ENCODE peak calls at places on chromosomes 1 and 21, in nine cellular contexts. V, J, P, D, N, Q, B, Z and C are unnamed samples.

GRCh38 chr21:45818904-45819285 is 162.7 kb upstream of the COL6A1 start:
- DNase-seq in V (no peak), J (peak; percentile 91), P (peak; percentile 84), D (no peak), N (no peak), Q (no peak), B (peak; percentile 86), Z (no peak), C (peak; percentile 65)

GRCh38 chr1:118101445-118101844 is 83.6 kb downstream of the SPAG17 start:
- DNase-seq in V (no peak), J (peak; percentile 4), P (no peak), D (no peak), N (no peak), Q (no peak), B (peak; percentile 72), Z (no peak), C (no peak)

GRCh38 chr1:227892930-227893695 is 54.6 kb downstream of the WNT9A start:
- DNase-seq in V (peak; percentile 74), J (no peak), P (no peak), D (no peak), N (peak; percentile 6), Q (no peak), B (no peak), Z (peak; percentile 73), C (no peak)

GRCh38 chr1:231973840-231974239 is 347.2 kb downstream of the DISC1 start:
- DNase-seq in V (no peak), J (peak; percentile 16), P (peak; percentile 16), D (no peak), N (no peak), Q (no peak), B (peak; percentile 65), Z (no peak), C (no peak)

GRCh38 chr1:166918618-166919017 is 42.6 kb upstream of the TADA1 start:
- DNase-seq in V (no peak), J (no peak), P (no peak), D (no peak), N (no peak), Q (no peak), B (no peak), Z (no peak), C (no peak)

GRCh38 chr1:89603651-89604413 is 29.1 kb upstream of the LRRC8C start:
- DNase-seq in V (no peak), J (no peak), P (peak; percentile 62), D (no peak), N (no peak), Q (no peak), B (peak; percentile 69), Z (no peak), C (peak; percentile 65)

GRCh38 chr1:51433269-51433971 is 85.6 kb downstream of the EPS15 start:
- DNase-seq in V (no peak), J (no peak), P (no peak), D (peak; percentile 34), N (no peak), Q (no peak), B (no peak), Z (no peak), C (peak; percentile 46)

GRCh38 chr1:240190881-240191385 is 99.2 kb downstream of the FMN2 start:
- DNase-seq in V (no peak), J (peak; percentile 99), P (peak; percentile 100), D (peak; percentile 47), N (no peak), Q (no peak), B (peak; percentile 100), Z (no peak), C (peak; percentile 86)

GRCh38 chr1:30664103-30664755 is 59.2 kb downstream of the MATN1 start:
- DNase-seq in V (peak; percentile 63), J (no peak), P (no peak), D (no peak), N (no peak), Q (no peak), B (no peak), Z (no peak), C (no peak)

GRCh38 chr1:36150296-36151132 is 1.2 kb upstream of the TRAPPC3 start:
- DNase-seq in V (peak; percentile 97), J (peak; percentile 97), P (peak; percentile 95), D (peak; percentile 87), N (peak; percentile 98), Q (peak; percentile 92), B (peak; percentile 97), Z (peak; percentile 96), C (peak; percentile 96)

GRCh38 chr1:19344372-19344810 is 32.3 kb downstream of the SLC66A1 start:
- DNase-seq in V (peak; percentile 78), J (no peak), P (peak; percentile 28), D (no peak), N (peak; percentile 73), Q (peak; percentile 65), B (peak; percentile 21), Z (no peak), C (peak; percentile 50)

GRCh38 chr21:42332557-42332956 is 17.3 kb upstream of the TFF3 start:
- DNase-seq in V (no peak), J (no peak), P (no peak), D (no peak), N (no peak), Q (no peak), B (no peak), Z (no peak), C (no peak)

GRCh38 chr1:154398141-154398540 is 7.0 kb upstream of the IL6R start:
- DNase-seq in V (no peak), J (no peak), P (no peak), D (peak; percentile 81), N (no peak), Q (no peak), B (no peak), Z (no peak), C (no peak)

GRCh38 chr1:225280563-225280962 is 147.3 kb downstream of the LBR start:
- DNase-seq in V (no peak), J (no peak), P (no peak), D (no peak), N (no peak), Q (no peak), B (no peak), Z (no peak), C (no peak)

GRCh38 chr1:236489710-236490377 is 33.9 kb upstream of the LGALS8 start:
- DNase-seq in V (no peak), J (peak; percentile 57), P (peak; percentile 55), D (peak; percentile 51), N (no peak), Q (no peak), B (peak; percentile 36), Z (no peak), C (peak; percentile 80)

GRCh38 chr1:246506440-246506784 is 667 bp downstream of the SMYD3 start:
- DNase-seq in V (peak; percentile 57), J (peak; percentile 7), P (no peak), D (no peak), N (no peak), Q (no peak), B (peak; percentile 10), Z (no peak), C (no peak)

GRCh38 chr1:241007668-241008067 is 349.3 kb downstream of the RGS7 start:
- DNase-seq in V (no peak), J (no peak), P (no peak), D (no peak), N (no peak), Q (no peak), B (no peak), Z (peak; percentile 70), C (no peak)

GRCh38 chr1:43307458-43308158 is 6.8 kb downstream of the TIE1 start:
- DNase-seq in V (peak; percentile 26), J (no peak), P (no peak), D (no peak), N (no peak), Q (no peak), B (no peak), Z (no peak), C (no peak)

GRCh38 chr1:185027252-185027882 is 18.0 kb upstream of the RNF2 start:
- DNase-seq in V (no peak), J (no peak), P (no peak), D (no peak), N (no peak), Q (no peak), B (no peak), Z (no peak), C (no peak)
- TF ChIP-seq CTCF in V (no peak), J (no peak), P (no peak), D (no peak), N (no peak), Q (no peak), B (no peak), Z (no peak), C (no peak)

DNA sequence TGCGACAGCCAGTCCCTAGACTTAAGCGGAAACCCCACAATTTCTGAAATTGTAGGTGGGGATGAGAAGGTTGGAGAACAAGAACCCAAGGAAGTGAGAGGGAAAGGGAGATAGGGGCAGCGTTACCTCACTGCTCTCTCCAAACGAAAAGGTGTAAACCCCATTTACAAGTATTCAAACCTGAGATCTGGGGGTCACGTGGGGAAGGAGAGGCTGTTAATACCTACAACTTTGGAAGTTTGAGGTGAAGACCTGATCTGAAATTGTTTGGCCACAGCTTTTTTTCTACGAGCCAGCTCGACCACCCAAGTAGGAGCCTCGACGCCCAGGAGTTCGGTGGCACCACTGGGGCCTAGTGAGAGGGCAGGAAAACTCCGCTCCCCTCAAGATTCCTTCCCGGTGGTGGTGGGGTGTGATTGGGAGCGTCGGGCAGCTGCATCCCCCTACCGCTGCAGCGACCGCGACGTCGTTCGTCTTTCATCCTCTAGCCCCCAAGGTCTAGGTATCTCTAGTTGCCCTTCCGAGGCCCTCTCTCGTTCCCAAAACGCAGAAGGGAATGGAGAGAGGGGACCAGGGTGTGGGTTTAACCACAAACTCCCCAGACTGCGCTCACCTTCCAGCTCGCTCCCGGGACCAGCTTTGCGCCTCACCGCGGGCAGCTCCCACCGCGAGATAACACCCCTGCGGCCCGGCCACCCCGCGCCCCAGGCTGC is 907 bp downstream of the PTPN14 start:
- DNase-seq in V (peak; percentile 70), J (peak; percentile 34), P (no peak), D (no peak), N (no peak), Q (no peak), B (no peak), Z (no peak), C (no peak)
- H3K4me3 ChIP-seq in V (peak overlapping the region; percentile 82), J (peak overlapping the region; percentile 91), P (peak overlapping the region; percentile 76), D (no peak overlapping the region), N (peak overlapping the region; percentile 68), Q (peak overlapping the region; percentile 88), B (peak overlapping the region; percentile 77), Z (peak overlapping the region; percentile 56), C (peak overlapping the region; percentile 92)

GRCh38 chr1:145849356-145850165 is 4.1 kb downstream of the NUDT17 start:
- DNase-seq in V (peak; percentile 66), J (peak; percentile 52), P (peak; percentile 66), D (no peak), N (no peak), Q (no peak), B (peak; percentile 88), Z (peak; percentile 71), C (peak; percentile 77)
- TF ChIP-seq CTCF in V (peak; percentile 2), J (peak; percentile 61), P (peak; percentile 33), D (peak; percentile 59), N (no peak), Q (peak; percentile 33), B (peak; percentile 30), Z (no peak), C (peak; percentile 65)

DNA sequence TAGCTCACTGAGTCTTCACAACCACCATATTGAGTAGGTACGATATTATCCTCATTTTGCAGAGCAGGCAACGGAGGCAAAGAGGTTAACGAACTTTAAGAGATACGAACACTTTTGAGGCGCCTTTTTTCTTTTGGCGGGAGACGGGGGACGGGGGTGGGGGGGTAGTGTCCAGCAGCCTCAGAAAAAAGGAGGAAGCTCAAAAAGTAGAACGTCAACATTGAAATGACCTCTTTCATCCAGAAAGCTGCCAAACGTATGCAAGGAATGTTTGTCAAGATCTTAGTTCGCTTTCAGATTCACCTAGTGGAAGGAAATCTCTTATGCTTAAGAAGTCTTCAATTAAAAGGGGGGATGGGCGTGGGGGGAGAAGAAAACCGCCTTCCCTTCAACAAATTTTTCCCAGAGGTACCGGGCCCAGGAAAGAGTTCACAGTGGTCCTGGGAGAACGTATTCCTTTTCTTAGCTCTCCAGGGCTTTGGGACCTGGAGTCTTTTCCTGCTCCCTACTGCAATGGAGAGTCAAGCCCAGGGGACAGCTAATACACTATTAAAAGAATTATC is 1.1 kb upstream of the PCAT6 start:
- DNase-seq in V (no peak), J (no peak), P (no peak), D (no peak), N (no peak), Q (no peak), B (no peak), Z (no peak), C (no peak)
- H3K4me3 ChIP-seq in V (no peak overlapping the region), J (no peak overlapping the region), P (no peak overlapping the region), D (peak overlapping the region; percentile 64), N (peak overlapping the region; percentile 86), Q (peak overlapping the region; percentile 92), B (no peak overlapping the region), Z (peak overlapping the region; percentile 84), C (no peak overlapping the region)